ENCODE peak calls at places on chromosomes 13 and 19, in five cellular contexts. One of them, this sample, is unnamed.

GRCh38 chr13:73417012-73417615 is 358.3 kb downstream of the KLF5 start:
- DNase-seq in A549: peak
- DNase-seq in HepG2: peak
- DNase-seq in K562: peak
- DNase-seq in H1: no peak
- DNase-seq in this sample: no peak

GRCh38 chr19:45075215-45076028 is 856 bp downstream of the ZNF296 start:
- DNase-seq in A549: peak
- DNase-seq in HepG2: peak
- DNase-seq in K562: peak
- DNase-seq in H1: no peak
- DNase-seq in this sample: no peak

GRCh38 chr13:109856350-109856749 is 70.0 kb upstream of the IRS2 start:
- DNase-seq in A549: no peak
- DNase-seq in HepG2: no peak
- DNase-seq in K562: no peak
- DNase-seq in H1: no peak
- DNase-seq in this sample: no peak

GRCh38 chr19:6753178-6754031 is 13.8 kb downstream of the SH2D3A start:
- DNase-seq in A549: peak
- DNase-seq in HepG2: peak
- DNase-seq in K562: peak
- DNase-seq in H1: peak
- DNase-seq in this sample: peak

GRCh38 chr19:18809149-18809978 is 18.3 kb upstream of the COMP start:
- DNase-seq in A549: no peak
- DNase-seq in HepG2: no peak
- DNase-seq in K562: no peak
- DNase-seq in H1: no peak
- DNase-seq in this sample: peak

GRCh38 chr19:41969772-41970458 is 10.8 kb upstream of the RABAC1 start:
- DNase-seq in A549: no peak
- DNase-seq in HepG2: no peak
- DNase-seq in K562: no peak
- DNase-seq in H1: no peak
- DNase-seq in this sample: no peak

GRCh38 chr19:29588095-29588494 is 18.0 kb upstream of the POP4 start:
- DNase-seq in A549: no peak
- DNase-seq in HepG2: no peak
- DNase-seq in K562: no peak
- DNase-seq in H1: no peak
- DNase-seq in this sample: no peak

GRCh38 chr19:43229315-43229714 is 23.9 kb upstream of the PSG4 start:
- DNase-seq in A549: no peak
- DNase-seq in HepG2: peak
- DNase-seq in K562: peak
- DNase-seq in H1: no peak
- DNase-seq in this sample: peak

GRCh38 chr13:23067129-23067528 is 113.7 kb upstream of the SGCG start:
- DNase-seq in A549: no peak
- DNase-seq in HepG2: no peak
- DNase-seq in K562: no peak
- DNase-seq in H1: no peak
- DNase-seq in this sample: no peak

GRCh38 chr13:23851106-23851505 is 38.1 kb downstream of the MIPEP start:
- DNase-seq in A549: no peak
- DNase-seq in HepG2: no peak
- DNase-seq in K562: no peak
- DNase-seq in H1: no peak
- DNase-seq in this sample: peak

GRCh38 chr19:47266401-47266885 is 8.2 kb upstream of the INAFM1 start:
- DNase-seq in A549: no peak
- DNase-seq in HepG2: no peak
- DNase-seq in K562: no peak
- DNase-seq in H1: no peak
- DNase-seq in this sample: no peak

GRCh38 chr19:30391554-30392551 is 19.7 kb downstream of the ZNF536 start:
- DNase-seq in A549: no peak
- DNase-seq in HepG2: no peak
- DNase-seq in K562: no peak
- DNase-seq in H1: peak
- DNase-seq in this sample: no peak

GRCh38 chr13:30763786-30764440 is 28.6 kb downstream of the ALOX5AP start:
- DNase-seq in A549: no peak
- DNase-seq in HepG2: no peak
- DNase-seq in K562: no peak
- DNase-seq in H1: no peak
- DNase-seq in this sample: peak

GRCh38 chr13:43132228-43132627 is 108.8 kb downstream of the DNAJC15 start:
- DNase-seq in A549: peak
- DNase-seq in HepG2: peak
- DNase-seq in K562: peak
- DNase-seq in H1: peak
- DNase-seq in this sample: peak

GRCh38 chr19:8361921-8362793 is 1.8 kb upstream of the ANGPTL4 start:
- DNase-seq in A549: peak
- DNase-seq in HepG2: peak
- DNase-seq in K562: no peak
- DNase-seq in H1: no peak
- DNase-seq in this sample: peak
- TF ChIP-seq CEBPB in A549: no peak
- TF ChIP-seq CEBPB in HepG2: no peak
- TF ChIP-seq CEBPB in K562: no peak
- TF ChIP-seq CEBPB in H1: no peak
- TF ChIP-seq CEBPB in this sample: peak

GRCh38 chr13:45356966-45357689 is 16.1 kb upstream of the TPT1 start:
- DNase-seq in A549: no peak
- DNase-seq in HepG2: no peak
- DNase-seq in K562: no peak
- DNase-seq in H1: no peak
- DNase-seq in this sample: no peak

GRCh38 chr13:45349438-45349837 is 8.5 kb upstream of the TPT1 start:
- DNase-seq in A549: no peak
- DNase-seq in HepG2: no peak
- DNase-seq in K562: no peak
- DNase-seq in H1: no peak
- DNase-seq in this sample: peak

GRCh38 chr13:45353895-45354294 is 12.9 kb upstream of the TPT1 start:
- DNase-seq in A549: no peak
- DNase-seq in HepG2: no peak
- DNase-seq in K562: no peak
- DNase-seq in H1: no peak
- DNase-seq in this sample: no peak

GRCh38 chr13:45350152-45350551 is 9.2 kb upstream of the TPT1 start:
- DNase-seq in A549: no peak
- DNase-seq in HepG2: no peak
- DNase-seq in K562: no peak
- DNase-seq in H1: no peak
- DNase-seq in this sample: no peak

GRCh38 chr13:45352031-45352430 is 11.0 kb upstream of the TPT1 start:
- DNase-seq in A549: no peak
- DNase-seq in HepG2: no peak
- DNase-seq in K562: no peak
- DNase-seq in H1: no peak
- DNase-seq in this sample: no peak
- TF ChIP-seq CEBPB in A549: no peak
- TF ChIP-seq CEBPB in HepG2: no peak
- TF ChIP-seq CEBPB in K562: no peak
- TF ChIP-seq CEBPB in H1: no peak
- TF ChIP-seq CEBPB in this sample: no peak

GRCh38 chr19:5090780-5091575 is 122.1 kb downstream of the KDM4B start:
- DNase-seq in A549: no peak
- DNase-seq in HepG2: no peak
- DNase-seq in K562: peak
- DNase-seq in H1: no peak
- DNase-seq in this sample: peak
- TF ChIP-seq CEBPB in A549: no peak
- TF ChIP-seq CEBPB in HepG2: no peak
- TF ChIP-seq CEBPB in K562: no peak
- TF ChIP-seq CEBPB in H1: no peak
- TF ChIP-seq CEBPB in this sample: no peak

DNA sequence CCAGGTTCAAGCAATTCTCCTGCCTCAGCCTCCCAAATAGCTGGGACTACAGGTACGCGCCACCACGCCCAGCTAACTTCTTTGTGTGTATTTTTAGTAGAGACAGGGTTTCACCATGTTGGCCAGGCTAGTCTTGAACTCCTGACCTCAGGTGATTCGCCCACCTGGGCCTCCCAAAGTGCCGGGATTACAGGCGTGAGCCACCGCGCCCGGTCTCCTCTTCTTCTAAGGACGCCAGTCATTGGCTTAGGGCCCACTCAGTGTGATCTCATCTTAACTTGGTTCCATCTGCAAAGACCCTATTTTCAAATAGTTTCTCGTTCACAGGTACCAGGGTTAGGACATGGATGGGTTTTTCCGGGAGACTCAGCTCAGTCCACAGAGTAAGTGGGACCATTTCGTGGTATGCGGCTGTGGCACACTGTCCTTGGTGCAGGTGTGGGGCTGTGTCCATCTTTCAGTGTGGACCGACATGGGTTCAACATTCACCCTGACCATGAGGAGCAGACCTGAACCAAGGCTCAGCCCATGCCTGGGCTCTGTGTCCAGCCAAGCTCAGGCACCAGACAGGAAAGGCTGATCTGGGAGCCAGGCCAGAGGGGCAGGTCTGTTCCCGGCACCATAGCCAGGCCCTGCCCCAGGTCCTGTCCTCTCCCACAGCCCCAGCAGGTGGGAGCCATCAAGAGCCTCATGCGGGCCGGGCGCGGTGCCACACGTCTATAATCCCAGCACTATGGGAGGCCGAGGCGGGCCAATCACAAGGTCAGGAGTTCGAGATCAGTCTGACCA is 2.8 kb upstream of the MKNK2 start:
- DNase-seq in A549: no peak
- DNase-seq in HepG2: no peak
- DNase-seq in K562: no peak
- DNase-seq in H1: no peak
- DNase-seq in this sample: peak
- TF ChIP-seq CEBPB in A549: no peak
- TF ChIP-seq CEBPB in HepG2: no peak
- TF ChIP-seq CEBPB in K562: no peak
- TF ChIP-seq CEBPB in H1: no peak
- TF ChIP-seq CEBPB in this sample: no peak

GRCh38 chr13:98787986-98788385 is 35.5 kb upstream of the SLC15A1 start:
- DNase-seq in A549: no peak
- DNase-seq in HepG2: no peak
- DNase-seq in K562: no peak
- DNase-seq in H1: no peak
- DNase-seq in this sample: no peak
- TF ChIP-seq CEBPB in A549: no peak
- TF ChIP-seq CEBPB in HepG2: no peak
- TF ChIP-seq CEBPB in K562: no peak
- TF ChIP-seq CEBPB in H1: no peak
- TF ChIP-seq CEBPB in this sample: no peak

This sample was measured in IMR-90.